ENCODE peak calls at places on chromosomes 4 and X, in five cellular contexts. One of them, this sample, is unnamed.

GRCh38 chr4:54169176-54169575 is 59.9 kb upstream of the PDGFRA start:
- DNase-seq in HFF-Myc: no peak
- DNase-seq in fibroblast of lung: no peak
- DNase-seq in fibroblast of the aortic adventitia: no peak
- DNase-seq in CD8-positive, alpha-beta T cell: no peak
- DNase-seq in this sample: peak

GRCh38 chr4:124943938-124944337 is 231.4 kb upstream of the ANKRD50 start:
- DNase-seq in CD8-positive, alpha-beta T cell: no peak
- DNase-seq in fibroblast of the aortic adventitia: no peak
- DNase-seq in HFF-Myc: no peak
- DNase-seq in fibroblast of lung: no peak
- DNase-seq in this sample: no peak

GRCh38 chr4:122668241-122668640 is 47.4 kb upstream of the IL21 start:
- DNase-seq in fibroblast of the aortic adventitia: peak
- DNase-seq in CD8-positive, alpha-beta T cell: no peak
- DNase-seq in fibroblast of lung: peak
- DNase-seq in HFF-Myc: peak
- DNase-seq in this sample: peak

GRCh38 chrX:101385795-101386541 is at the start of gene BTK:
- DNase-seq in fibroblast of lung: no peak
- DNase-seq in HFF-Myc: no peak
- DNase-seq in CD8-positive, alpha-beta T cell: no peak
- DNase-seq in fibroblast of the aortic adventitia: no peak
- DNase-seq in this sample: no peak

GRCh38 chr4:1060121-1060520 is 48.7 kb downstream of the FGFRL1 start:
- DNase-seq in fibroblast of the aortic adventitia: no peak
- DNase-seq in HFF-Myc: no peak
- DNase-seq in fibroblast of lung: no peak
- DNase-seq in CD8-positive, alpha-beta T cell: no peak
- DNase-seq in this sample: no peak

GRCh38 chrX:46649421-46650260 is 76.1 kb downstream of the CHST7 start:
- DNase-seq in fibroblast of lung: peak
- DNase-seq in CD8-positive, alpha-beta T cell: no peak
- DNase-seq in HFF-Myc: no peak
- DNase-seq in fibroblast of the aortic adventitia: no peak
- DNase-seq in this sample: peak

GRCh38 chr4:81827568-81828202 is 356.0 kb upstream of the RASGEF1B start:
- DNase-seq in fibroblast of lung: no peak
- DNase-seq in fibroblast of the aortic adventitia: no peak
- DNase-seq in HFF-Myc: no peak
- DNase-seq in CD8-positive, alpha-beta T cell: no peak
- DNase-seq in this sample: no peak

GRCh38 chrX:17413228-17413627 is 38.2 kb downstream of the NHS start:
- DNase-seq in CD8-positive, alpha-beta T cell: no peak
- DNase-seq in fibroblast of lung: peak
- DNase-seq in HFF-Myc: no peak
- DNase-seq in fibroblast of the aortic adventitia: peak
- DNase-seq in this sample: peak

GRCh38 chr4:130336585-130337217 is 1240.7 kb downstream of the C4orf33 start:
- DNase-seq in fibroblast of lung: peak
- DNase-seq in CD8-positive, alpha-beta T cell: no peak
- DNase-seq in fibroblast of the aortic adventitia: peak
- DNase-seq in HFF-Myc: no peak
- DNase-seq in this sample: peak

GRCh38 chr4:151407466-151408379 is 1.3 kb upstream of the FHIP1A start:
- DNase-seq in fibroblast of lung: no peak
- DNase-seq in HFF-Myc: no peak
- DNase-seq in fibroblast of the aortic adventitia: no peak
- DNase-seq in CD8-positive, alpha-beta T cell: peak
- DNase-seq in this sample: no peak

GRCh38 chrX:147602297-147602696 is 309.4 kb upstream of the FMR1 start:
- DNase-seq in CD8-positive, alpha-beta T cell: no peak
- DNase-seq in fibroblast of the aortic adventitia: no peak
- DNase-seq in HFF-Myc: no peak
- DNase-seq in fibroblast of lung: no peak
- DNase-seq in this sample: no peak

GRCh38 chrX:7316280-7316679 is 168.3 kb upstream of the PUDP start:
- DNase-seq in HFF-Myc: no peak
- DNase-seq in fibroblast of lung: peak
- DNase-seq in fibroblast of the aortic adventitia: no peak
- DNase-seq in CD8-positive, alpha-beta T cell: no peak
- DNase-seq in this sample: peak

DNA sequence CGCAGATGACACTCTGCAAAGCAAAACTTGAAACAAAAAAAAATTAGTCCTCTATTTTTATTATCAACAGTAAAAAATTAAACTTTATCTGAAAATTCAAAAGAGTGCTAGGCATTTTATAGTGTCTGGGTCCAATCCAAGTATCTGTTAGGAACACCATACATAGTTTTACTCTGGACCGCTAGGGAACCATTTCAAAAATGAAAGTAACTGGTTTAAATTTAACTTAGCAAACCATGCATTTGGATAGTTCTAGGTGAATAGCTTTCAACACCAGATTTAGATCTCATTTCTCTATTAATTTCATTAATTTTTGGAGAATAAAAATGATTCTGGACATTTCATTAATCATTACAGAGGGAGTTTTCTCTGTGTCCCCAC is 1.2 kb downstream of the KLKB1 start:
- DNase-seq in fibroblast of lung: peak
- DNase-seq in CD8-positive, alpha-beta T cell: no peak
- DNase-seq in HFF-Myc: no peak
- DNase-seq in fibroblast of the aortic adventitia: no peak
- DNase-seq in this sample: peak
- H3K4me3 ChIP-seq in fibroblast of lung: no peak
- H3K4me3 ChIP-seq in CD8-positive, alpha-beta T cell: no peak
- H3K4me3 ChIP-seq in HFF-Myc: no peak
- H3K4me3 ChIP-seq in fibroblast of the aortic adventitia: no peak
- H3K4me3 ChIP-seq in this sample: no peak

GRCh38 chr4:23456864-23457263 is 433.0 kb downstream of the PPARGC1A start:
- DNase-seq in fibroblast of lung: no peak
- DNase-seq in HFF-Myc: no peak
- DNase-seq in fibroblast of the aortic adventitia: no peak
- DNase-seq in CD8-positive, alpha-beta T cell: no peak
- DNase-seq in this sample: no peak

GRCh38 chr4:23458061-23458460 is 431.8 kb downstream of the PPARGC1A start:
- DNase-seq in fibroblast of the aortic adventitia: no peak
- DNase-seq in HFF-Myc: no peak
- DNase-seq in fibroblast of lung: no peak
- DNase-seq in CD8-positive, alpha-beta T cell: no peak
- DNase-seq in this sample: no peak

DNA sequence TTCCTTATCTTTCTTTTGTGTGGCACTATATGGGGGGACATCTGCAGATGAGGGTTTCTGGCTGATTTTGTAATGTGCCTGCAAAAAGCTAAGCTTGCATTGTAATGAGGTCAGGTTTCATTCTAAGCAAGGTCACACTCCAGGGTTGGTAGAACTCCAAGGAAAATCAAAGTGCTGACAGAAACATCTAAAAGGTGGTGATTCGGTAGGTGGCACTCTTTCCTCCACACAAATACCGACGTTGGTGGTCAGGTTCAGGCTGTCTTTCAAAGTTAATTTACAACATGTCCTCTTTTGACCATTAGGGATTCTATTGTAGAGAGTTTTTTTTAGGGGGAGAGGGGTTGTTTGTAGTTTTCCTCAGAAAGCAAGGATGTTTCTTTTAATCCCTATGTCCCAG is 434.4 kb downstream of the PPARGC1A start:
- DNase-seq in CD8-positive, alpha-beta T cell: no peak
- DNase-seq in fibroblast of the aortic adventitia: no peak
- DNase-seq in fibroblast of lung: peak
- DNase-seq in HFF-Myc: no peak
- DNase-seq in this sample: no peak
- TF ChIP-seq CTCF in CD8-positive, alpha-beta T cell: no peak
- TF ChIP-seq CTCF in fibroblast of the aortic adventitia: no peak
- TF ChIP-seq CTCF in fibroblast of lung: no peak
- TF ChIP-seq CTCF in HFF-Myc: no peak
- TF ChIP-seq CTCF in this sample: no peak

DNA sequence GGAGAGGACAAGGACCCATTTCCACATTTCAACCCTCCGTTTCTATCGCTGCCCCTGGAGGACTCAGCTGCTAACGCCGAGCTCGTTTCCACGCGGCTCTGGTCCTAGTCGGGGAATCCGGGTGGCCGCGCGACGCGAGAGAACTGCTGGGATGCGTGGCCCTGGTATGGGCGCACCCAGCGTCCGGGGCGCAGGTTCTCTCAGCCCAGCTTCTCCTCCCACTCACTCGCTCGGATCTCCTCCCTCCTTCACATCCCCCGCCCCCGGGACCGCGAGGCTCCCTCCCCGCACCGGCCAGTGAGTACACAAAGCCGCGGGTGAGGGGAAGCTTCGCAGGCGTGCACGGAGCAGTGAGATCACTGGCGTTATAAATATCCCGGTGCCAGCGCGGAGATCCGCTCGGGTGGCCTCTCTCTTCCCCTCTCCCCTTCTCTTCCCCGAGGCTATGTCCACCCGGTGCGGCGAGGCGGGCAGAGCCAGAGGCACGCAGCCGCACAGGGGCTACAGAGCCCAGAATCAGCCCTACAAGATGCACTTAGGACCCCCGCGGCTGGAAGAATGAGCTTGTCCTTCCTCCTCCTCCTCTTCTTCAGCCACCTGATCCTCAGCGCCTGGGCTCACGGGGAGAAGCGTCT is at the start of gene FGF5:
- DNase-seq in fibroblast of lung: peak
- DNase-seq in fibroblast of the aortic adventitia: peak
- DNase-seq in CD8-positive, alpha-beta T cell: no peak
- DNase-seq in HFF-Myc: peak
- DNase-seq in this sample: peak
- H3K4me3 ChIP-seq in fibroblast of lung: peak
- H3K4me3 ChIP-seq in fibroblast of the aortic adventitia: peak
- H3K4me3 ChIP-seq in CD8-positive, alpha-beta T cell: peak
- H3K4me3 ChIP-seq in HFF-Myc: peak
- H3K4me3 ChIP-seq in this sample: peak

DNA sequence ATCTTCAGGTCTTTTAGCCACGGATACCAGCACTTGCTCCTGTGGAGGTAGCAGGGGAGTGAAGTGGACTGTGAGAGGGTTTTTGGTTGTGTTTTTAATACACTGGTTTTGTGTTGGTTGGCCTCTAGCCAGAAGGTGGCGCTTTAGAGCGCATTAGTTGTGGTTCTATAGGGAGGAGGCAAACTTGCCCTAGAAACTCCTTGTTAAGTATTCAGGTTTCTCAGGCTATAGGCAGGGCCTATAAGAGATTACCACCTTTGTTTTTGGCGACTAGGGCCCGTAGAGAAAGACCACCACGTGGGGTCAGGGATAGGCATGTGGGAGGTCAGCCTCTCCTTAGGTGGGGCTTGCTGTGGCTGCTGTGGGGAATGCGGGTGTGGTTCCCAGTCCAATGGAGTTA is 221.6 kb upstream of the SPANXN4 start:
- DNase-seq in CD8-positive, alpha-beta T cell: no peak
- DNase-seq in HFF-Myc: no peak
- DNase-seq in fibroblast of lung: no peak
- DNase-seq in fibroblast of the aortic adventitia: no peak
- DNase-seq in this sample: no peak
- TF ChIP-seq CTCF in CD8-positive, alpha-beta T cell: no peak
- TF ChIP-seq CTCF in HFF-Myc: no peak
- TF ChIP-seq CTCF in fibroblast of lung: no peak
- TF ChIP-seq CTCF in fibroblast of the aortic adventitia: no peak
- TF ChIP-seq CTCF in this sample: no peak

GRCh38 chr4:115215935-115216334 is 102.5 kb upstream of the NDST4 start:
- DNase-seq in CD8-positive, alpha-beta T cell: no peak
- DNase-seq in fibroblast of lung: no peak
- DNase-seq in HFF-Myc: no peak
- DNase-seq in fibroblast of the aortic adventitia: no peak
- DNase-seq in this sample: no peak

GRCh38 chr4:115222061-115222460 is 108.6 kb upstream of the NDST4 start:
- DNase-seq in HFF-Myc: no peak
- DNase-seq in CD8-positive, alpha-beta T cell: no peak
- DNase-seq in fibroblast of the aortic adventitia: no peak
- DNase-seq in fibroblast of lung: no peak
- DNase-seq in this sample: no peak

GRCh38 chr4:115219315-115219840 is 106.0 kb upstream of the NDST4 start:
- DNase-seq in fibroblast of the aortic adventitia: no peak
- DNase-seq in CD8-positive, alpha-beta T cell: no peak
- DNase-seq in fibroblast of lung: no peak
- DNase-seq in HFF-Myc: no peak
- DNase-seq in this sample: no peak

DNA sequence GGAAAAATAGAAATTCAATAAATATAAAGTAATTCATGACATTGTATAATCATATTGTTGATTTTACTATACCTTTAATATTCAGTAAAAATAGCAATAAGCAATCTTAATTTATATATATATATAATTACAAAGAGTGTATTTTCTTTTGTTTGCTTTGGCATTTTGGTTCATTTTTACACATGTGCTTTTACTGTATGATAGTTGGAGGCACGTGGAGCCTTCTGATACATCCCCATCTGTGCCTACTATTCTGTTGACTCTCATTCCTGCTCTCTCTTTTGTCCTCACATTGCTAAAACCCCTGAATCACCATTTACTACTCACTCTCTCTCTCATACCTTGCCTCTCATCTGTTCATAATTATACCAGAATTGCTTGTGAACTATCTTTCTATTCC is 106.4 kb upstream of the NDST4 start:
- DNase-seq in CD8-positive, alpha-beta T cell: no peak
- DNase-seq in fibroblast of lung: no peak
- DNase-seq in fibroblast of the aortic adventitia: no peak
- DNase-seq in HFF-Myc: no peak
- DNase-seq in this sample: no peak
- H3K4me3 ChIP-seq in CD8-positive, alpha-beta T cell: no peak
- H3K4me3 ChIP-seq in fibroblast of lung: no peak
- H3K4me3 ChIP-seq in fibroblast of the aortic adventitia: no peak
- H3K4me3 ChIP-seq in HFF-Myc: no peak
- H3K4me3 ChIP-seq in this sample: no peak

GRCh38 chr4:74055096-74055495 is 16.6 kb upstream of the CXCL3 start:
- DNase-seq in fibroblast of lung: no peak
- DNase-seq in fibroblast of the aortic adventitia: no peak
- DNase-seq in CD8-positive, alpha-beta T cell: no peak
- DNase-seq in HFF-Myc: no peak
- DNase-seq in this sample: no peak

GRCh38 chr4:74055498-74055897 is 17.0 kb upstream of the CXCL3 start:
- DNase-seq in fibroblast of the aortic adventitia: no peak
- DNase-seq in CD8-positive, alpha-beta T cell: no peak
- DNase-seq in HFF-Myc: no peak
- DNase-seq in fibroblast of lung: no peak
- DNase-seq in this sample: no peak

GRCh38 chr4:74056858-74057562 is 18.5 kb upstream of the CXCL3 start:
- DNase-seq in fibroblast of lung: peak
- DNase-seq in HFF-Myc: no peak
- DNase-seq in fibroblast of the aortic adventitia: peak
- DNase-seq in CD8-positive, alpha-beta T cell: no peak
- DNase-seq in this sample: peak

GRCh38 chr4:74056114-74056857 is 17.8 kb upstream of the CXCL3 start:
- DNase-seq in fibroblast of lung: peak
- DNase-seq in HFF-Myc: no peak
- DNase-seq in CD8-positive, alpha-beta T cell: no peak
- DNase-seq in fibroblast of the aortic adventitia: peak
- DNase-seq in this sample: peak

DNA sequence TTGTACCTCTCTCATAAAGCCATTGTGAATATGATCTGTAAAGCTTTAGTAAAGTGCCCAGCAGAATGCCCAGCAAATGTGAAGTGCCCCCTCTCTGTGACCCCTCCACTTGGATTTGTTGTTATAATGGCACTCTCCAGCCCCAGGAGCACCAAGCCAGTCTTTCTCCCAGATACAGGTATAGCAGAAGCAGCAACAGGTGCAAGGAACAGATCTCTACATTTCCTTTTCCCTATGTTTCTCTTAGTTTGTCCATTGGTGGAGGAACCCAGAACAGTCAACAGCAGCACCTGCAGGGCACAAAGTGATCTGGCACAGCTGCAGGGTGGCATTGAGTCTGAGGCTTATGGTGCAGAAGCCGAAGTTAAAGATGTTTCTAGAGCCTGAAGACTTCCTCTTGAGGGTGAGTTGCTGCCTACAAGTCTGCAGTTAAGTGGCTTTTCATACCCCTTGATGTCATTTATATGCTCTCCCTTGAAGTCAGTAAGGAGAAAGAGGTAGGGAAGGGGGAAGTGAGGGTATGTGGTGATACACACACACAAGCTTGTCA is 16.1 kb upstream of the CXCL3 start:
- DNase-seq in CD8-positive, alpha-beta T cell: no peak
- DNase-seq in fibroblast of the aortic adventitia: no peak
- DNase-seq in fibroblast of lung: no peak
- DNase-seq in HFF-Myc: no peak
- DNase-seq in this sample: no peak
- TF ChIP-seq CTCF in CD8-positive, alpha-beta T cell: no peak
- TF ChIP-seq CTCF in fibroblast of the aortic adventitia: no peak
- TF ChIP-seq CTCF in fibroblast of lung: no peak
- TF ChIP-seq CTCF in HFF-Myc: no peak
- TF ChIP-seq CTCF in this sample: no peak

This sample was measured in cardiac fibroblast.